ENCODE peak calls at places on chromosomes 6 and 20, in seven cellular contexts. S, M, L, J, R, B and Y are unnamed samples.

GRCh38 chr20:31948008-31948407 is 3.8 kb downstream of the PDRG1 start:
- DNase-seq in B (no peak), S (no peak), L (no peak), R (no peak), J (no peak), M (no peak), Y (no peak)

GRCh38 chr6:8678466-8678865 is 243.1 kb upstream of the SLC35B3 start:
- DNase-seq in R (no peak), S (no peak), L (no peak), M (no peak), J (no peak), B (no peak), Y (no peak)

GRCh38 chr6:129774697-129775447 is 64.9 kb upstream of the ARHGAP18 start:
- DNase-seq in J (peak), S (peak), M (peak), B (peak), L (peak), R (peak), Y (peak)

GRCh38 chr6:41546866-41547798 is 951 bp downstream of the FOXP4 start:
- DNase-seq in J (no peak), M (no peak), B (peak), L (no peak), S (peak), R (peak), Y (peak)

GRCh38 chr20:34528921-34529297 is 12.7 kb downstream of the DYNLRB1 start:
- DNase-seq in B (peak), S (no peak), J (no peak), L (no peak), R (no peak), M (peak), Y (no peak)

GRCh38 chr6:112282217-112282616 is 27.9 kb upstream of the LAMA4 start:
- DNase-seq in S (peak), R (no peak), J (no peak), B (peak), M (peak), L (peak), Y (peak)

GRCh38 chr20:56343861-56344381 is 14.9 kb upstream of the FAM210B start:
- DNase-seq in L (no peak), M (no peak), S (peak), B (peak), J (peak), R (peak), Y (peak)

GRCh38 chr6:150286919-150287318 is 81.9 kb upstream of the IYD start:
- DNase-seq in J (no peak), R (no peak), S (no peak), M (no peak), B (no peak), L (no peak), Y (no peak)

GRCh38 chr20:47202765-47203667 is 153.5 kb downstream of the ZMYND8 start:
- DNase-seq in J (no peak), R (no peak), L (no peak), M (no peak), S (no peak), B (no peak), Y (no peak)

GRCh38 chr6:42369568-42369967 is 82.2 kb downstream of the TRERF1 start:
- DNase-seq in R (peak), L (no peak), S (no peak), M (no peak), J (no peak), B (no peak), Y (no peak)

GRCh38 chr20:63612276-63612931 is 14.5 kb downstream of the GMEB2 start:
- DNase-seq in R (no peak), L (no peak), S (no peak), B (no peak), J (no peak), M (no peak), Y (no peak)

GRCh38 chr20:32535953-32536823 is 48.9 kb downstream of the NOL4L start:
- DNase-seq in L (no peak), R (peak), S (no peak), B (no peak), J (peak), M (no peak), Y (peak)

GRCh38 chr6:161139766-161140553 is 133.9 kb downstream of the AGPAT4 start:
- DNase-seq in L (no peak), M (no peak), J (no peak), B (no peak), R (no peak), S (no peak), Y (no peak)

GRCh38 chr6:22926613-22927348 is 357.4 kb downstream of the HDGFL1 start:
- DNase-seq in L (no peak), J (no peak), R (no peak), S (no peak), B (peak), M (no peak), Y (peak)

GRCh38 chr20:62128499-62128898 is 6.2 kb downstream of the LSM14B start:
- DNase-seq in B (no peak), M (no peak), J (no peak), L (no peak), R (no peak), S (no peak), Y (no peak)

GRCh38 chr6:22447191-22447590 is 122.2 kb upstream of the HDGFL1 start:
- DNase-seq in M (no peak), L (no peak), R (no peak), B (no peak), S (no peak), J (no peak), Y (peak)

GRCh38 chr6:110664933-110665332 is 150.3 kb downstream of the CDK19 start:
- DNase-seq in B (no peak), J (no peak), L (no peak), M (no peak), R (peak), S (peak), Y (no peak)

GRCh38 chr6:102517506-102517905 is 1124.0 kb downstream of the GRIK2 start:
- DNase-seq in J (no peak), L (no peak), S (no peak), M (no peak), B (no peak), R (no peak), Y (no peak)

GRCh38 chr6:136089885-136090284 is 160.2 kb downstream of the MTFR2 start:
- DNase-seq in R (no peak), L (no peak), B (no peak), J (no peak), S (no peak), M (no peak), Y (no peak)

GRCh38 chr6:3457710-3458605 is 1.1 kb upstream of the SLC22A23 start:
- DNase-seq in B (no peak), S (no peak), R (no peak), L (no peak), M (no peak), J (no peak), Y (peak)

DNA sequence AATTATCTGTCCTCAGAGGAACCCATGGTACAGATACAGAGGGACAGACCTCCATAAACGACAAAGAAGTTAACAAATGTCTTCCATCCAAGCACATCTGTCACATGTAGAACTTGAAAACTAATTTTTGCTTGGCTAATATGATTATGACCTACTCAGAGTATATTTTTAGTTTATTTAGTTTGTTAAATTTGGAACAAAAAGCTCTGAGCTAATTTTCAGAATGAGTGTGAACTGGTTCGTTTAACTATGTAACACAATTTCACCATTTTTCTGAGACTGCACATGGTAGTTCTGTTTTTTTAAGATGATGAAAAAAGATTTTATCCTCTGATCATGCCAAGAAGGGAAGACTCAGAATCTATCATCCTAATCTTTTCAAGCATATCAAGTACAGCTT is 34.4 kb upstream of the PREP start:
- DNase-seq in M (no peak), B (no peak), J (no peak), L (no peak), S (no peak), R (no peak), Y (no peak)
- TF ChIP-seq CTCF in M (no peak), B (no peak), J (no peak), L (no peak), S (no peak), R (no peak), Y (no peak)

DNA sequence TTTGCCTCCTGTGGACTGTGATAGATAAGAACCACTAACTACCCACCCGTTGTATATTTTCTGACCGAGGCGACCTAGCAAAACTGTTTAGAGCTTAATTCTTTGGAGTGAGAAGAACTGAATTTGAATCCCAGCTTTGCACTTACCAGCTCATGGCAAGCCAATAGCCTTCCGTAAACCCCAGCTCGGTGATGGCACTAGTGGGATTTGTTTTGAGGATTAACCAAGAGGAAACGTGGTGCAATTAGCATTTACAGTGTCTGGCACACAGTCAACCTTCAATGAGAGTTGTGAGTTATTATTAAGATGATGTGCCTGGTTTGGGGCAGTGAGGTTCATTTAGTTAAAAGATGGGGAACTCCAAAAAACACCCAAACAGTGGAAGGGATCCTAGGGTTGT is 12.3 kb upstream of the DSP start:
- DNase-seq in L (no peak), S (no peak), M (no peak), J (no peak), R (no peak), B (no peak), Y (no peak)
- TF ChIP-seq CTCF in L (no peak), S (no peak), M (no peak), J (no peak), R (no peak), B (no peak), Y (no peak)

GRCh38 chr6:72560721-72561593 is 60.9 kb upstream of the KCNQ5 start:
- DNase-seq in B (peak), L (no peak), J (no peak), S (peak), R (no peak), M (no peak), Y (no peak)
- TF ChIP-seq CTCF in B (peak), L (peak), J (peak), S (peak), R (peak), M (no peak), Y (no peak)

GRCh38 chr20:36717657-36718056 is 28.2 kb downstream of the NDRG3 start:
- DNase-seq in S (peak), L (no peak), R (no peak), J (no peak), B (peak), M (no peak), Y (no peak)
- TF ChIP-seq CTCF in S (peak), L (peak), R (peak), J (no peak), B (peak), M (peak), Y (no peak)

DNA sequence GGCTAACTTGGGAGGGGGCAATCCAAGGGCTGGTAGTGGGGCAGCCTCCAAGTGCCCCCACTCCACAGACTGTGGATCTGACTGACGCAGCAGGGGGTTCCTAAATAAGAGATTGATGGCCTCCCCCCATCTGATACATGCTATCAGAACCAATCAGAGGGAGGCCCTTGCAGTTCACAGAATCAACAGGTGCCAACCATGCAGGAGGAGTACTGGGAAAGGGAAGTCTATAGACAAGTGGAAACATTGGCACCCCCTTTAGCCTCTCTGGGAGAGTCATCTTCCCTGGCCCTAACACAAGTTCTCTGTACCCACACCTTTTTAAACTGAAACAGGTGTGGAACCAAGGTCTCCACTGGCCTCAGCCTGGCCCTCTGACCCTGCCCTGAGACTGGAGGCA is 145.8 kb downstream of the OR2B2 start:
- DNase-seq in R (no peak), L (no peak), S (no peak), M (no peak), J (no peak), B (no peak), Y (no peak)
- TF ChIP-seq CTCF in R (no peak), L (no peak), S (no peak), M (no peak), J (no peak), B (no peak), Y (no peak)

GRCh38 chr20:15380770-15381169 is 1043.4 kb upstream of the FLRT3 start:
- DNase-seq in S (no peak), L (no peak), B (no peak), R (no peak), M (no peak), J (no peak), Y (no peak)

GRCh38 chr20:15379897-15380296 is 1042.5 kb upstream of the FLRT3 start:
- DNase-seq in B (no peak), M (no peak), J (no peak), R (no peak), S (no peak), L (no peak), Y (no peak)

GRCh38 chr20:15375836-15376235 is 1038.4 kb upstream of the FLRT3 start:
- DNase-seq in J (no peak), M (no peak), L (no peak), S (no peak), B (no peak), R (no peak), Y (no peak)

GRCh38 chr20:15378151-15378550 is 1040.7 kb upstream of the FLRT3 start:
- DNase-seq in R (no peak), M (no peak), J (no peak), B (no peak), S (no peak), L (no peak), Y (no peak)
- TF ChIP-seq CTCF in R (no peak), M (no peak), J (no peak), B (no peak), S (no peak), L (peak), Y (no peak)

DNA sequence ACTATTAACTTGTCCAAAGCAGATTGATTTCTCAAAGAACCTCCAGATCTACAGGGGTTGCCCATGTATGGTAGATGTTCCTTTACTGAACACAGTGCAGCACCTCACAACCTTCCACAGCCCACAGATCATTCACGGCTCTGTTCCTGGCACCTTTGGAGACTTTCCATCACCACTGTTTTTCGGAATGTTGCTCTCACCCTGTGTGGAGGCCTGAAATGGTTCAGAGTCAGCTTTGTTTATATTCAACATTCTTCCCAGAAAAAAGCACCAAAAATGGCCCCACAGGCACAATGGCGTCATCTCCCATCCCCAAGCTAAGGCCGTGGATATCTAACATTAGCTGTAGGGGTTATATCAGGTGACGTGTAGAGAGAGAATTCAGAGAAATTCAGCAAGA is 74.7 kb downstream of the DHX35 start:
- DNase-seq in R (no peak), S (no peak), B (no peak), L (peak), M (no peak), J (no peak), Y (no peak)
- TF ChIP-seq CTCF in R (no peak), S (no peak), B (no peak), L (no peak), M (no peak), J (no peak), Y (no peak)

GRCh38 chr20:2207770-2208097 is 88.1 kb upstream of the TGM3 start:
- DNase-seq in M (no peak), B (no peak), R (no peak), S (no peak), J (no peak), L (no peak), Y (no peak)
- TF ChIP-seq CTCF in M (no peak), B (no peak), R (no peak), S (no peak), J (peak), L (no peak), Y (peak)

GRCh38 chr6:52504778-52505127 is 72.1 kb downstream of the TRAM2 start:
- DNase-seq in M (no peak), B (no peak), R (no peak), S (no peak), J (no peak), L (no peak), Y (no peak)
- TF ChIP-seq CTCF in M (no peak), B (no peak), R (no peak), S (no peak), J (no peak), L (no peak), Y (no peak)

DNA sequence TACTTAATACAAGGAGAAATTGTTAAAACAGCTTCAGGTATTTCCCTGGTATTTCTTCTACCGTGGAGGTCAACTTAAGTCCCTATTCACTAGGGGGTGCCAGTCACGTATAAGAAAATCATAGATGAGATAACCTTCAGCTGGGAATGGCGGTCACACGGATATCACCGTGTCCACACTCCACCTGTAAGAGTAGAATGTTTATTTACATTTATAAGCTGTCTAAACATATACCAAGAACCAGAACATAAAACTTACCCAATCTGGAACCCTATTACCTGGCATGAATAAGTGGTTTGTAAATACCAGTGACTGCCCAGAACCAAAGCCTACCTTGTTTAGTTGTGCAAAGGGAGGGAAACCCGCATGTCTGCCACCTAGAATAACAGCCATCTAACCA is 1.9 kb upstream of the ELOVL4 start:
- DNase-seq in L (peak), R (peak), M (no peak), J (peak), B (peak), S (peak), Y (peak)
- TF ChIP-seq CTCF in L (peak), R (no peak), M (peak), J (peak), B (peak), S (peak), Y (peak)